ENCODE peak calls at places on chromosomes 4 and X, in nine cellular contexts. G is nephron progenitor cell, O is tibial artery, D is psoas muscle, J is fibroblast of mammary gland, V is RWPE1, F is uterus, E is mesothelial cell of epicardium, P is bronchial epithelial cell. U is an unnamed sample.

GRCh38 chrX:20727447-20727846 is 460.7 kb upstream of the RPS6KA3 start:
- DNase-seq in P (peak), E (no peak), F (no peak), D (no peak), V (no peak), G (no peak), J (no peak), O (no peak), U (no peak)

GRCh38 chr4:31390849-31391248 is 670.7 kb downstream of the PCDH7 start:
- DNase-seq in J (no peak), V (no peak), P (no peak), D (no peak), E (no peak), G (no peak), O (no peak), F (no peak), U (no peak)

GRCh38 chr4:73676881-73677323 is 56.7 kb upstream of the RASSF6 start:
- DNase-seq in V (peak), G (no peak), P (peak), D (no peak), E (no peak), O (no peak), F (no peak), J (peak), U (no peak)

GRCh38 chr4:109164011-109164410 is 138.4 kb downstream of the COL25A1 start:
- DNase-seq in E (no peak), G (no peak), F (no peak), P (peak), O (no peak), J (no peak), V (no peak), D (no peak), U (no peak)

GRCh38 chr4:124783847-124784246 is 71.3 kb upstream of the ANKRD50 start:
- DNase-seq in D (no peak), J (peak), G (no peak), E (no peak), F (no peak), P (peak), V (no peak), O (no peak), U (no peak)

GRCh38 chr4:176547005-176547404 is 227.2 kb downstream of the SPCS3 start:
- DNase-seq in G (no peak), O (no peak), D (no peak), P (no peak), J (peak), E (no peak), F (no peak), V (no peak), U (no peak)

GRCh38 chrX:153416781-153417180 is 5.5 kb downstream of the ZFP92 start:
- DNase-seq in F (no peak), G (peak), O (no peak), P (no peak), D (peak), V (no peak), J (peak), E (no peak), U (no peak)

GRCh38 chr4:3766207-3766790 is at the start of gene ADRA2C:
- DNase-seq in F (peak), P (no peak), E (no peak), V (no peak), O (no peak), G (peak), D (peak), J (no peak), U (peak)

GRCh38 chrX:47210661-47211425 is 7.6 kb upstream of the CDK16 start:
- DNase-seq in F (no peak), J (no peak), E (no peak), O (peak), D (peak), V (no peak), G (no peak), P (no peak), U (no peak)

GRCh38 chrX:103878466-103879151 is 46.6 kb upstream of the RAB9B start:
- DNase-seq in O (no peak), P (peak), G (no peak), V (peak), E (no peak), D (no peak), J (peak), F (no peak), U (no peak)

GRCh38 chrX:147875866-147876596 is 35.7 kb upstream of the FMR1 start:
- DNase-seq in F (no peak), V (no peak), G (no peak), J (peak), E (no peak), P (no peak), D (no peak), O (no peak), U (no peak)

GRCh38 chr4:183074288-183074990 is 24.6 kb upstream of the WWC2 start:
- DNase-seq in E (no peak), G (no peak), F (no peak), J (no peak), D (no peak), P (no peak), V (no peak), O (no peak), U (no peak)

GRCh38 chr4:95510145-95510544 is 38.6 kb downstream of the UNC5C start:
- DNase-seq in D (no peak), F (no peak), J (peak), E (no peak), O (no peak), P (peak), G (no peak), V (peak), U (no peak)

GRCh38 chr4:1714303-1715001 is 2.3 kb upstream of the SLBP start:
- DNase-seq in D (no peak), P (peak), O (no peak), V (no peak), J (peak), F (no peak), G (no peak), E (no peak), U (no peak)

GRCh38 chrX:103464071-103464773 is 55.1 kb downstream of the RAB40A start:
- DNase-seq in D (no peak), E (no peak), G (peak), F (no peak), V (no peak), J (peak), O (no peak), P (peak), U (no peak)

GRCh38 chr4:69497081-69497480 is 1.4 kb upstream of the UGT2B4 start:
- DNase-seq in G (no peak), E (no peak), F (no peak), O (no peak), P (peak), V (no peak), J (peak), D (no peak), U (no peak)

GRCh38 chr4:52052475-52052780 is 1.3 kb downstream of the SPATA18 start:
- DNase-seq in J (no peak), P (peak), O (no peak), D (no peak), E (no peak), F (no peak), V (no peak), G (no peak), U (no peak)

GRCh38 chrX:44035576-44035975 is 62.4 kb upstream of the NDP start:
- DNase-seq in V (no peak), D (no peak), F (no peak), G (no peak), O (no peak), P (no peak), E (no peak), J (peak), U (no peak)

GRCh38 chr4:46937493-46937892 is 28.4 kb upstream of the COX7B2 start:
- DNase-seq in V (peak), F (no peak), D (no peak), G (no peak), J (peak), E (no peak), P (no peak), O (no peak), U (no peak)

GRCh38 chr4:155809835-155810234 is 51.0 kb downstream of the GUCY1B1 start:
- DNase-seq in J (peak), E (no peak), F (no peak), V (peak), D (no peak), P (peak), G (no peak), O (no peak), U (no peak)

GRCh38 chrX:129984196-129984962 is 1.9 kb downstream of the BCORL1 start:
- DNase-seq in O (peak), F (peak), G (peak), P (no peak), V (no peak), E (peak), D (peak), J (no peak), U (peak)

GRCh38 chrX:115949900-115950822 is 220.4 kb upstream of the AGTR2 start:
- DNase-seq in V (no peak), F (peak), G (no peak), J (no peak), D (peak), E (no peak), O (no peak), P (no peak), U (no peak)

DNA sequence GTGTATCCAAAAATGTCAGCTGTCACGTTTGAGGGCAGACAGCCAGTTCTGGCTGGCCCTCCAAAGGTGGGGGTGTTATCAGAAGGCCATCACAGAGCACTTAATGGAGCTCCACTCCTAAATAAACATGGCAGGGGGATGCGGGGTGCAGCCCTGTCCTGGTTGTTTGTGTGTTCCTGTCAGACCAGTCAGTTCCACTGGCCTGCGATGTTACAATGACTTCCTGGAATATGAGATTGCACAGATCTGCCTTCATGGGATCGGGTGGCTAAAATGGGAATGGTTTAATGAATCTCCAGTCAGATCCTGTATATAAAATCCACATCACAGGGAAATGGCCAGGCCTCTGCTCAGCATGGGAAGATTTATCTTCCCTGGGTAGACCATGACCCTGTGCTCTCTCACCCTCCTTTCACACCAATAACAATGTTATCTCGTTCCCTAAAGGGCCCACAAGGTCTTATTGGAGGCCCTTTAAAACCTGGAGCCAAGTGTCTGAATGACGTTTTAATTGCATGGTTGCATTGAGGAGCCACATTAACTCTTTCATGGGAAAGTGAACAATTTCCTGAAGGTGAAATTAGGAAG is 307.4 kb downstream of the RAB28 start:
- DNase-seq in G (peak), O (no peak), J (no peak), F (no peak), E (no peak), V (no peak), D (no peak), P (no peak), U (no peak)
- TF ChIP-seq CTCF in G (no peak), O (no peak), J (no peak), F (no peak), E (no peak), V (no peak), D (no peak), P (no peak), U (no peak)

GRCh38 chr4:184282251-184282713 is 64.6 kb upstream of the ENPP6 start:
- DNase-seq in G (no peak), F (no peak), P (peak), D (no peak), V (peak), J (no peak), E (no peak), O (no peak), U (peak)
- TF ChIP-seq CTCF in G (no peak), F (no peak), P (peak), D (no peak), V (peak), J (no peak), E (no peak), O (no peak), U (peak)

GRCh38 chr4:13930155-13930554 is 302.6 kb upstream of the BOD1L1 start:
- DNase-seq in E (no peak), O (no peak), J (no peak), P (no peak), D (no peak), G (no peak), F (no peak), V (no peak), U (no peak)

GRCh38 chr4:13938299-13938698 is 310.8 kb upstream of the BOD1L1 start:
- DNase-seq in O (no peak), J (no peak), P (no peak), F (no peak), E (no peak), V (no peak), G (no peak), D (no peak), U (no peak)

GRCh38 chr4:13928214-13928613 is 300.7 kb upstream of the BOD1L1 start:
- DNase-seq in G (no peak), V (no peak), J (no peak), P (no peak), E (no peak), O (no peak), D (no peak), F (no peak), U (no peak)

DNA sequence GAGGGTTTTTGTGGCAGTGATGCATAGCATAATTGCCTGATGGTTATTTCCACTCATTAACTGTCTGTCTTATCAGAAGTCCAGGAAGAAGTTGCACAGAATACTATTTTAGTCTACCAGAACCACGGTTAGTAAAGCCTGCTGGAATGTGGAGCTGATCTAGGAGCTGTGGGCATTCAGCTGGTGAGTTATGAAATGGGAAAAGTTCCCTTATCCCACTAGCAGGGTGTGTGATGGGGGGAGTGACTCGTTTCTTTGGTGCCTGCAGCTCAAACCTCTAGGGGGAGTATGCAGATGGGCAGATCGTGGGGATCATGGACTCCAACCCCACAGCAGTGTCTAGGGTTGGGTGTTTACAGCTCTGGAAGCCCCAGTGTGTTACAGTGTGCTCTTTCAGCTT is 305.6 kb upstream of the BOD1L1 start:
- DNase-seq in G (no peak), P (no peak), E (no peak), F (no peak), D (no peak), J (peak), O (no peak), V (no peak), U (no peak)
- TF ChIP-seq CTCF in G (no peak), P (no peak), E (no peak), F (no peak), D (no peak), J (peak), O (no peak), V (no peak), U (no peak)

GRCh38 chr4:24559889-24560288 is 24.5 kb downstream of the DHX15 start:
- DNase-seq in E (no peak), F (no peak), P (peak), D (no peak), G (no peak), O (no peak), J (peak), V (no peak), U (no peak)
- TF ChIP-seq CTCF in E (no peak), F (no peak), P (peak), D (no peak), G (no peak), O (no peak), J (no peak), V (no peak), U (no peak)

DNA sequence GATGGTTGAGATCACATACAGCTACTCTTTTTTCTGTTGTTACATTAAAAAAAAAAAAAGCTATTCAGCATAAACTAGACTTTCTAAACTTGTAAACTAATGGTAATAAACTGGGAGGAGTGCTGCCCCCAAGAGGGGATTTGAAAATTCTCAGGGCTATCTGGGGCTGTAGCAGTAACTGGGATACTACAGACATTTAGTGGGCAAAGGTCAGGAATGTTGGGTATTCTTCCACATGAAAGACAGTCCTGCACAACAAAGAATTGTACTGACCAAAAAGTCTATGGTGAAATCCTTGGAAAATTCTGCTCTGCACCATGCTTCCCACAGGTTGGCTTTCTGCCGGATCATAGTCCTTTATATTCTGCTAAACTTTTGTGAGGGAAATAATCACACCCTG is 232.6 kb upstream of the BOD1L1 start:
- DNase-seq in J (no peak), E (no peak), O (no peak), G (no peak), D (no peak), F (no peak), V (no peak), P (no peak), U (no peak)
- TF ChIP-seq CTCF in J (no peak), E (no peak), O (no peak), G (peak), D (no peak), F (no peak), V (no peak), P (no peak), U (no peak)

DNA sequence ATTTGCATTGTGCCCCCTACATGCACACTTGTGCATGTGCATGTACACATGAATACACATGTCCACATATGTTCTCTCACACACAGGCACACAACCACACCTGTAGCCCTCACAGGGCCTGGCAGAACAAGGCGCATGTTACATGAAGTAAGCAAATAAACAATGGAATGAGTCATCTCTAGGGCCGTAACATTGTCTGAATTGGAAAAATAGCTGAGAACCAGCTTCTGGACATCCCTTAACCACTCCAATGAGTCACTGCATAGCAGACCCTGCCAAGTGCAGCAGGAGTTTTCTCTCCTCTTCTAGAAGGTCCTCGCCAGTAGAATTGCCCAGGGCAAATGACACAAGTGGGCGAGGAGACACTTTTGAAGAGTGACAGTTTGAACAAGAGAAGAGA is 66.1 kb downstream of the MAGEA10 start:
- DNase-seq in F (no peak), D (no peak), G (no peak), E (no peak), J (peak), V (peak), O (no peak), P (peak), U (no peak)
- TF ChIP-seq CTCF in F (no peak), D (no peak), G (no peak), E (no peak), J (no peak), V (no peak), O (no peak), P (peak), U (no peak)

DNA sequence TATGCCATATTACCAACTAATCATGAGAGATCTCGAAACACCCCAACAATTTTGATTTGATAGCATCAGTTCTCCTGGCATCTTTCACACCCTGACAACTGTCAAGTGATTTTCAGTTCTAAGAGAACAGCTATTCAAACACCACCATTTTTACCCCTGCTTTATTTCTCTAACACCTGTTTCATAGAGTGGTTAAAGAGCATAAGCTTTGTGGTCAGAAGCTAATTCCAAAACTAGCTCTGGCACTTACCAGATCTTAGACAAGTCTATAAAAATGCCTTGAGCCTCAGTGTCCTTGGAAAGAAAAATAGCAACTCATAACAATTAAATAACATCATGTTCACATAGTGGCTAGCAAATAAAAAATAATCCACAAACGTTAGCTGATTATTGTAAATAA is 17.9 kb downstream of the PPA2 start:
- DNase-seq in D (no peak), F (no peak), O (no peak), J (no peak), V (no peak), G (no peak), P (no peak), E (no peak), U (no peak)
- TF ChIP-seq CTCF in D (no peak), F (no peak), O (no peak), J (no peak), V (no peak), G (no peak), P (no peak), E (no peak), U (no peak)

GRCh38 chr4:76732246-76732645 is 165.7 kb downstream of the SOWAHB start:
- DNase-seq in F (no peak), E (no peak), G (no peak), J (no peak), O (no peak), D (no peak), P (no peak), V (no peak), U (no peak)
- TF ChIP-seq CTCF in F (no peak), E (no peak), G (no peak), J (no peak), O (no peak), D (no peak), P (no peak), V (no peak), U (no peak)